ENCODE peak calls at places on chromosome 2, in seven cellular contexts. One of them, this sample, is unnamed.

GRCh38 chr2:231525248-231526163 is 4.7 kb downstream of the NMUR1 start:
- DNase-seq in RKO: no peak
- DNase-seq in K562: no peak
- DNase-seq in stimulated activated CD4-positive, alpha-beta T cell treated with anti-CD3 and anti-CD28 coated beads, Interleukin-2, amount 100 ng/mL, for 48 hours: no peak
- DNase-seq in mammary epithelial cell: no peak
- DNase-seq in CD8-positive, alpha-beta T cell: no peak
- DNase-seq in HFF-Myc: no peak
- DNase-seq in this sample: no peak

GRCh38 chr2:45172993-45173392 is 163.7 kb upstream of the SIX2 start:
- DNase-seq in RKO: no peak
- DNase-seq in K562: no peak
- DNase-seq in stimulated activated CD4-positive, alpha-beta T cell treated with anti-CD3 and anti-CD28 coated beads, Interleukin-2, amount 100 ng/mL, for 48 hours: no peak
- DNase-seq in mammary epithelial cell: peak; percentile 17
- DNase-seq in CD8-positive, alpha-beta T cell: no peak
- DNase-seq in HFF-Myc: no peak
- DNase-seq in this sample: no peak

GRCh38 chr2:150903461-150903860 is 358.2 kb downstream of the RBM43 start:
- DNase-seq in RKO: no peak
- DNase-seq in K562: no peak
- DNase-seq in stimulated activated CD4-positive, alpha-beta T cell treated with anti-CD3 and anti-CD28 coated beads, Interleukin-2, amount 100 ng/mL, for 48 hours: no peak
- DNase-seq in mammary epithelial cell: no peak
- DNase-seq in CD8-positive, alpha-beta T cell: no peak
- DNase-seq in HFF-Myc: no peak
- DNase-seq in this sample: no peak

GRCh38 chr2:6369266-6369665 is 496.4 kb downstream of the CMPK2 start:
- DNase-seq in RKO: no peak
- DNase-seq in K562: no peak
- DNase-seq in stimulated activated CD4-positive, alpha-beta T cell treated with anti-CD3 and anti-CD28 coated beads, Interleukin-2, amount 100 ng/mL, for 48 hours: no peak
- DNase-seq in mammary epithelial cell: no peak
- DNase-seq in CD8-positive, alpha-beta T cell: no peak
- DNase-seq in HFF-Myc: no peak
- DNase-seq in this sample: no peak

GRCh38 chr2:23616630-23617029 is 231.7 kb downstream of the KLHL29 start:
- DNase-seq in RKO: no peak
- DNase-seq in K562: no peak
- DNase-seq in stimulated activated CD4-positive, alpha-beta T cell treated with anti-CD3 and anti-CD28 coated beads, Interleukin-2, amount 100 ng/mL, for 48 hours: no peak
- DNase-seq in mammary epithelial cell: no peak
- DNase-seq in CD8-positive, alpha-beta T cell: no peak
- DNase-seq in HFF-Myc: no peak
- DNase-seq in this sample: no peak

GRCh38 chr2:85905187-85905666 is 16.4 kb upstream of the ST3GAL5 start:
- DNase-seq in RKO: no peak
- DNase-seq in K562: no peak
- DNase-seq in stimulated activated CD4-positive, alpha-beta T cell treated with anti-CD3 and anti-CD28 coated beads, Interleukin-2, amount 100 ng/mL, for 48 hours: no peak
- DNase-seq in mammary epithelial cell: no peak
- DNase-seq in CD8-positive, alpha-beta T cell: no peak
- DNase-seq in HFF-Myc: no peak
- DNase-seq in this sample: no peak

GRCh38 chr2:197008229-197008628 is 81.7 kb upstream of the PGAP1 start:
- DNase-seq in RKO: peak; percentile 46
- DNase-seq in K562: no peak
- DNase-seq in stimulated activated CD4-positive, alpha-beta T cell treated with anti-CD3 and anti-CD28 coated beads, Interleukin-2, amount 100 ng/mL, for 48 hours: no peak
- DNase-seq in mammary epithelial cell: peak; percentile 79
- DNase-seq in CD8-positive, alpha-beta T cell: no peak
- DNase-seq in HFF-Myc: no peak
- DNase-seq in this sample: no peak

GRCh38 chr2:239472220-239472775 is 71.5 kb upstream of the HDAC4 start:
- DNase-seq in RKO: no peak
- DNase-seq in K562: no peak
- DNase-seq in stimulated activated CD4-positive, alpha-beta T cell treated with anti-CD3 and anti-CD28 coated beads, Interleukin-2, amount 100 ng/mL, for 48 hours: no peak
- DNase-seq in mammary epithelial cell: no peak
- DNase-seq in CD8-positive, alpha-beta T cell: no peak
- DNase-seq in HFF-Myc: no peak
- DNase-seq in this sample: no peak

GRCh38 chr2:241801611-241802420 is 7.2 kb upstream of the NEU4 start:
- DNase-seq in RKO: no peak
- DNase-seq in K562: peak; percentile 77
- DNase-seq in stimulated activated CD4-positive, alpha-beta T cell treated with anti-CD3 and anti-CD28 coated beads, Interleukin-2, amount 100 ng/mL, for 48 hours: no peak
- DNase-seq in mammary epithelial cell: no peak
- DNase-seq in CD8-positive, alpha-beta T cell: no peak
- DNase-seq in HFF-Myc: no peak
- DNase-seq in this sample: no peak

GRCh38 chr2:71963295-71963694 is 184.4 kb downstream of the CYP26B1 start:
- DNase-seq in RKO: no peak
- DNase-seq in K562: no peak
- DNase-seq in stimulated activated CD4-positive, alpha-beta T cell treated with anti-CD3 and anti-CD28 coated beads, Interleukin-2, amount 100 ng/mL, for 48 hours: no peak
- DNase-seq in mammary epithelial cell: peak; percentile 21
- DNase-seq in CD8-positive, alpha-beta T cell: no peak
- DNase-seq in HFF-Myc: no peak
- DNase-seq in this sample: no peak

GRCh38 chr2:101120124-101120996 is 30.8 kb downstream of the TBC1D8 start:
- DNase-seq in RKO: peak; percentile 50
- DNase-seq in K562: no peak
- DNase-seq in stimulated activated CD4-positive, alpha-beta T cell treated with anti-CD3 and anti-CD28 coated beads, Interleukin-2, amount 100 ng/mL, for 48 hours: no peak
- DNase-seq in mammary epithelial cell: peak; percentile 87
- DNase-seq in CD8-positive, alpha-beta T cell: no peak
- DNase-seq in HFF-Myc: peak; percentile 57
- DNase-seq in this sample: no peak

GRCh38 chr2:86239326-86239725 is 40.1 kb downstream of the MRPL35 start:
- DNase-seq in RKO: no peak
- DNase-seq in K562: no peak
- DNase-seq in stimulated activated CD4-positive, alpha-beta T cell treated with anti-CD3 and anti-CD28 coated beads, Interleukin-2, amount 100 ng/mL, for 48 hours: no peak
- DNase-seq in mammary epithelial cell: no peak
- DNase-seq in CD8-positive, alpha-beta T cell: no peak
- DNase-seq in HFF-Myc: no peak
- DNase-seq in this sample: no peak

GRCh38 chr2:105722726-105723297 is 21.9 kb upstream of the NCK2 start:
- DNase-seq in RKO: no peak
- DNase-seq in K562: no peak
- DNase-seq in stimulated activated CD4-positive, alpha-beta T cell treated with anti-CD3 and anti-CD28 coated beads, Interleukin-2, amount 100 ng/mL, for 48 hours: no peak
- DNase-seq in mammary epithelial cell: no peak
- DNase-seq in CD8-positive, alpha-beta T cell: no peak
- DNase-seq in HFF-Myc: no peak
- DNase-seq in this sample: no peak

GRCh38 chr2:64888591-64889309 is 100.4 kb upstream of the SLC1A4 start:
- DNase-seq in RKO: no peak
- DNase-seq in K562: peak; percentile 26
- DNase-seq in stimulated activated CD4-positive, alpha-beta T cell treated with anti-CD3 and anti-CD28 coated beads, Interleukin-2, amount 100 ng/mL, for 48 hours: no peak
- DNase-seq in mammary epithelial cell: peak; percentile 80
- DNase-seq in CD8-positive, alpha-beta T cell: no peak
- DNase-seq in HFF-Myc: no peak
- DNase-seq in this sample: peak; percentile 64

GRCh38 chr2:222912117-222912516 is 51.3 kb downstream of the ACSL3 start:
- DNase-seq in RKO: no peak
- DNase-seq in K562: no peak
- DNase-seq in stimulated activated CD4-positive, alpha-beta T cell treated with anti-CD3 and anti-CD28 coated beads, Interleukin-2, amount 100 ng/mL, for 48 hours: no peak
- DNase-seq in mammary epithelial cell: no peak
- DNase-seq in CD8-positive, alpha-beta T cell: no peak
- DNase-seq in HFF-Myc: no peak
- DNase-seq in this sample: no peak

GRCh38 chr2:152566728-152567069 is 150.6 kb downstream of the PRPF40A start:
- DNase-seq in RKO: no peak
- DNase-seq in K562: no peak
- DNase-seq in stimulated activated CD4-positive, alpha-beta T cell treated with anti-CD3 and anti-CD28 coated beads, Interleukin-2, amount 100 ng/mL, for 48 hours: no peak
- DNase-seq in mammary epithelial cell: no peak
- DNase-seq in CD8-positive, alpha-beta T cell: no peak
- DNase-seq in HFF-Myc: no peak
- DNase-seq in this sample: no peak

GRCh38 chr2:36489296-36489695 is 108.7 kb downstream of the FEZ2 start:
- DNase-seq in RKO: no peak
- DNase-seq in K562: no peak
- DNase-seq in stimulated activated CD4-positive, alpha-beta T cell treated with anti-CD3 and anti-CD28 coated beads, Interleukin-2, amount 100 ng/mL, for 48 hours: no peak
- DNase-seq in mammary epithelial cell: peak; percentile 15
- DNase-seq in CD8-positive, alpha-beta T cell: no peak
- DNase-seq in HFF-Myc: peak; percentile 46
- DNase-seq in this sample: no peak

GRCh38 chr2:169106563-169107545 is 37.5 kb downstream of the DHRS9 start:
- DNase-seq in RKO: no peak
- DNase-seq in K562: no peak
- DNase-seq in stimulated activated CD4-positive, alpha-beta T cell treated with anti-CD3 and anti-CD28 coated beads, Interleukin-2, amount 100 ng/mL, for 48 hours: no peak
- DNase-seq in mammary epithelial cell: no peak
- DNase-seq in CD8-positive, alpha-beta T cell: no peak
- DNase-seq in HFF-Myc: no peak
- DNase-seq in this sample: no peak

GRCh38 chr2:231531408-231532188 is 1.4 kb upstream of the NMUR1 start:
- DNase-seq in RKO: no peak
- DNase-seq in K562: no peak
- DNase-seq in stimulated activated CD4-positive, alpha-beta T cell treated with anti-CD3 and anti-CD28 coated beads, Interleukin-2, amount 100 ng/mL, for 48 hours: no peak
- DNase-seq in mammary epithelial cell: no peak
- DNase-seq in CD8-positive, alpha-beta T cell: no peak
- DNase-seq in HFF-Myc: no peak
- DNase-seq in this sample: no peak

GRCh38 chr2:26363323-26363722 is 16.7 kb upstream of the ADGRF3 start:
- DNase-seq in RKO: no peak
- DNase-seq in K562: no peak
- DNase-seq in stimulated activated CD4-positive, alpha-beta T cell treated with anti-CD3 and anti-CD28 coated beads, Interleukin-2, amount 100 ng/mL, for 48 hours: no peak
- DNase-seq in mammary epithelial cell: peak; percentile 88
- DNase-seq in CD8-positive, alpha-beta T cell: no peak
- DNase-seq in HFF-Myc: no peak
- DNase-seq in this sample: no peak

GRCh38 chr2:25349397-25349796 is 7.7 kb upstream of the DNMT3A start:
- DNase-seq in RKO: peak; percentile 40
- DNase-seq in K562: no peak
- DNase-seq in stimulated activated CD4-positive, alpha-beta T cell treated with anti-CD3 and anti-CD28 coated beads, Interleukin-2, amount 100 ng/mL, for 48 hours: no peak
- DNase-seq in mammary epithelial cell: no peak
- DNase-seq in CD8-positive, alpha-beta T cell: no peak
- DNase-seq in HFF-Myc: no peak
- DNase-seq in this sample: no peak

GRCh38 chr2:172931923-172932520 is 143.6 kb upstream of the MAP3K20 start:
- DNase-seq in RKO: peak; percentile 72
- DNase-seq in K562: peak; percentile 41
- DNase-seq in stimulated activated CD4-positive, alpha-beta T cell treated with anti-CD3 and anti-CD28 coated beads, Interleukin-2, amount 100 ng/mL, for 48 hours: peak; percentile 65
- DNase-seq in mammary epithelial cell: no peak
- DNase-seq in CD8-positive, alpha-beta T cell: peak; percentile 41
- DNase-seq in HFF-Myc: peak; percentile 53
- DNase-seq in this sample: peak; percentile 26

GRCh38 chr2:8003462-8004075 is 678.3 kb upstream of the ID2 start:
- DNase-seq in RKO: no peak
- DNase-seq in K562: no peak
- DNase-seq in stimulated activated CD4-positive, alpha-beta T cell treated with anti-CD3 and anti-CD28 coated beads, Interleukin-2, amount 100 ng/mL, for 48 hours: no peak
- DNase-seq in mammary epithelial cell: no peak
- DNase-seq in CD8-positive, alpha-beta T cell: no peak
- DNase-seq in HFF-Myc: peak; percentile 56
- DNase-seq in this sample: peak; percentile 30

GRCh38 chr2:237486819-237487448 is at the start of gene MLPH:
- DNase-seq in RKO: no peak
- DNase-seq in K562: no peak
- DNase-seq in stimulated activated CD4-positive, alpha-beta T cell treated with anti-CD3 and anti-CD28 coated beads, Interleukin-2, amount 100 ng/mL, for 48 hours: no peak
- DNase-seq in mammary epithelial cell: peak; percentile 69
- DNase-seq in CD8-positive, alpha-beta T cell: no peak
- DNase-seq in HFF-Myc: no peak
- DNase-seq in this sample: no peak

GRCh38 chr2:42256502-42256901 is 87.3 kb downstream of the EML4 start:
- DNase-seq in RKO: no peak
- DNase-seq in K562: no peak
- DNase-seq in stimulated activated CD4-positive, alpha-beta T cell treated with anti-CD3 and anti-CD28 coated beads, Interleukin-2, amount 100 ng/mL, for 48 hours: no peak
- DNase-seq in mammary epithelial cell: no peak
- DNase-seq in CD8-positive, alpha-beta T cell: no peak
- DNase-seq in HFF-Myc: no peak
- DNase-seq in this sample: no peak

GRCh38 chr2:131058905-131059304 is 34.4 kb downstream of the FAM168B start:
- DNase-seq in RKO: no peak
- DNase-seq in K562: no peak
- DNase-seq in stimulated activated CD4-positive, alpha-beta T cell treated with anti-CD3 and anti-CD28 coated beads, Interleukin-2, amount 100 ng/mL, for 48 hours: no peak
- DNase-seq in mammary epithelial cell: no peak
- DNase-seq in CD8-positive, alpha-beta T cell: no peak
- DNase-seq in HFF-Myc: no peak
- DNase-seq in this sample: no peak

GRCh38 chr2:18971069-18971378 is 381.7 kb upstream of the NT5C1B start:
- DNase-seq in RKO: no peak
- DNase-seq in K562: no peak
- DNase-seq in stimulated activated CD4-positive, alpha-beta T cell treated with anti-CD3 and anti-CD28 coated beads, Interleukin-2, amount 100 ng/mL, for 48 hours: no peak
- DNase-seq in mammary epithelial cell: no peak
- DNase-seq in CD8-positive, alpha-beta T cell: no peak
- DNase-seq in HFF-Myc: no peak
- DNase-seq in this sample: no peak